ENCODE peak calls at places on chromosomes 4 and X, in seven cellular contexts. N is NT2/D1; W is mesenchymal stem cell; O is NCI-H1092 treated with DMSO at 0.1 percent for 48 hours; Z is iris pigment epithelial cell; B is HT1080; Q is activated CD4-positive, alpha-beta memory T cell treated with anti-CD3 and anti-CD28 coated beads, Interleukin-2, amount 10 ng/mL, durations not matched to agents 7 days and 5 days. K is an unnamed sample.

GRCh38 chr4:81504685-81505598 is 33.2 kb upstream of the RASGEF1B start:
- DNase-seq in N (no peak), W (no peak), O (no peak), Z (no peak), B (no peak), Q (peak), K (no peak)

GRCh38 chr4:42750091-42750490 is 93.2 kb upstream of the ATP8A1 start:
- DNase-seq in N (no peak), W (no peak), O (peak), Z (no peak), B (no peak), Q (no peak), K (no peak)

GRCh38 chr4:111537861-111538260 is 607.4 kb upstream of the FAM241A start:
- DNase-seq in N (no peak), W (peak), O (no peak), Z (peak), B (no peak), Q (no peak), K (peak)

GRCh38 chr4:113563691-113564378 is 197.7 kb downstream of the CAMK2D start:
- DNase-seq in N (no peak), W (no peak), O (no peak), Z (no peak), B (no peak), Q (no peak), K (no peak)

GRCh38 chr4:43496188-43496587 is 603.7 kb downstream of the GRXCR1 start:
- DNase-seq in N (no peak), W (no peak), O (no peak), Z (no peak), B (no peak), Q (no peak), K (peak)

GRCh38 chr4:6250235-6250983 is 19.2 kb upstream of the WFS1 start:
- DNase-seq in N (peak), W (peak), O (peak), Z (peak), B (peak), Q (no peak), K (peak)

GRCh38 chr4:138666366-138666765 is 349.2 kb upstream of the NOCT start:
- DNase-seq in N (no peak), W (no peak), O (peak), Z (no peak), B (no peak), Q (no peak), K (no peak)

GRCh38 chrX:77900688-77901087 is 1.4 kb downstream of the COX7B start:
- DNase-seq in N (no peak), W (peak), O (no peak), Z (no peak), B (no peak), Q (no peak), K (no peak)

GRCh38 chrX:25131055-25131454 is 115.3 kb upstream of the ARX start:
- DNase-seq in N (no peak), W (no peak), O (no peak), Z (peak), B (peak), Q (no peak), K (no peak)

GRCh38 chr4:38673109-38673978 is 9.3 kb downstream of the KLF3 start:
- DNase-seq in N (no peak), W (no peak), O (no peak), Z (no peak), B (no peak), Q (no peak), K (peak)

GRCh38 chrX:72308566-72309296 is 3.0 kb upstream of the CITED1 start:
- DNase-seq in N (peak), W (peak), O (peak), Z (peak), B (peak), Q (no peak), K (peak)

GRCh38 chr4:55180980-55181379 is 55.6 kb upstream of the KDR start:
- DNase-seq in N (no peak), W (peak), O (no peak), Z (peak), B (no peak), Q (no peak), K (peak)

GRCh38 chr4:38583102-38583501 is 80.9 kb upstream of the KLF3 start:
- DNase-seq in N (no peak), W (peak), O (no peak), Z (peak), B (no peak), Q (no peak), K (no peak)

GRCh38 chrX:45748443-45748842 is 547.8 kb upstream of the DIPK2B start:
- DNase-seq in N (no peak), W (no peak), O (no peak), Z (peak), B (peak), Q (no peak), K (peak)

GRCh38 chr4:52071786-52072552 is 20.9 kb downstream of the SPATA18 start:
- DNase-seq in N (no peak), W (no peak), O (no peak), Z (no peak), B (no peak), Q (no peak), K (no peak)

GRCh38 chr4:159946983-159947645 is 844.2 kb downstream of the RAPGEF2 start:
- DNase-seq in N (peak), W (peak), O (peak), Z (peak), B (peak), Q (no peak), K (peak)

GRCh38 chrX:106170318-106170717 is 2.2 kb downstream of the PWWP3B start:
- DNase-seq in N (no peak), W (peak), O (no peak), Z (peak), B (peak), Q (no peak), K (peak)

GRCh38 chr4:1403177-1403583 is 3.1 kb downstream of the NKX1-1 start:
- DNase-seq in N (no peak), W (no peak), O (no peak), Z (no peak), B (no peak), Q (peak), K (no peak)

GRCh38 chrX:10296581-10296980 is 139.8 kb downstream of the CLCN4 start:
- DNase-seq in N (no peak), W (peak), O (no peak), Z (peak), B (no peak), Q (no peak), K (peak)

GRCh38 chrX:53160297-53160983 is 64.6 kb downstream of the KDM5C start:
- DNase-seq in N (no peak), W (no peak), O (no peak), Z (no peak), B (no peak), Q (no peak), K (peak)